ENCODE peak calls at places on chromosomes 16 and 17, in six cellular contexts. F, H, E, B, O and A are unnamed samples.

GRCh38 chr17:6526362-6527152 is 29.8 kb downstream of the PITPNM3 start:
- DNase-seq in F (no peak), H (no peak), E (peak), B (no peak), O (no peak), A (no peak)

GRCh38 chr17:2449486-2449885 is 48.6 kb upstream of the MNT start:
- DNase-seq in F (no peak), H (no peak), E (peak), B (no peak), O (no peak), A (no peak)

GRCh38 chr16:72789465-72789864 is 258.5 kb downstream of the ZFHX3 start:
- DNase-seq in F (no peak), H (no peak), E (no peak), B (no peak), O (no peak), A (no peak)

GRCh38 chr16:57604177-57604576 is 24.3 kb upstream of the ADGRG1 start:
- DNase-seq in F (peak), H (no peak), E (no peak), B (no peak), O (no peak), A (no peak)

GRCh38 chr17:58344047-58344790 is 7.8 kb downstream of the SUPT4H1 start:
- DNase-seq in F (no peak), H (no peak), E (no peak), B (peak), O (no peak), A (no peak)

GRCh38 chr16:58032710-58033293 is 7.2 kb downstream of the MMP15 start:
- DNase-seq in F (peak), H (no peak), E (peak), B (no peak), O (peak), A (no peak)

GRCh38 chr17:16215002-16215272 is 397 bp downstream of the NCOR1 start:
- DNase-seq in F (peak), H (no peak), E (peak), B (no peak), O (peak), A (no peak)

GRCh38 chr17:31392856-31393748 is 1.6 kb downstream of the RAB11FIP4 start:
- DNase-seq in F (no peak), H (no peak), E (no peak), B (no peak), O (no peak), A (no peak)

GRCh38 chr16:85372627-85373372 is 240.3 kb upstream of the GSE1 start:
- DNase-seq in F (no peak), H (no peak), E (peak), B (no peak), O (no peak), A (no peak)

GRCh38 chr16:68798398-68798797 is 44.9 kb upstream of the TANGO6 start:
- DNase-seq in F (no peak), H (no peak), E (no peak), B (no peak), O (no peak), A (no peak)

GRCh38 chr17:67441052-67441738 is 64.1 kb downstream of the PITPNC1 start:
- DNase-seq in F (no peak), H (peak), E (peak), B (peak), O (no peak), A (no peak)

GRCh38 chr16:8571061-8571596 is 19.2 kb downstream of the TMEM114 start:
- DNase-seq in F (no peak), H (no peak), E (peak), B (no peak), O (no peak), A (no peak)

GRCh38 chr17:9179602-9180001 is 158.3 kb downstream of the NTN1 start:
- DNase-seq in F (no peak), H (no peak), E (no peak), B (no peak), O (no peak), A (no peak)

GRCh38 chr17:80364091-80364691 is 50.8 kb upstream of the ENDOV start:
- DNase-seq in F (no peak), H (no peak), E (no peak), B (no peak), O (no peak), A (no peak)

GRCh38 chr16:28548306-28548802 is 5.4 kb upstream of the SGF29 start:
- DNase-seq in F (no peak), H (no peak), E (no peak), B (no peak), O (no peak), A (no peak)

GRCh38 chr17:46000292-46000691 is 1.2 kb downstream of the STH start:
- DNase-seq in F (no peak), H (no peak), E (no peak), B (no peak), O (no peak), A (no peak)

GRCh38 chr17:35801583-35802224 is 6.3 kb upstream of the MMP28 start:
- DNase-seq in F (peak), H (no peak), E (peak), B (no peak), O (no peak), A (no peak)

GRCh38 chr17:19703776-19704371 is 12.5 kb downstream of the SLC47A2 start:
- DNase-seq in F (no peak), H (no peak), E (no peak), B (no peak), O (no peak), A (no peak)

GRCh38 chr17:7867881-7868329 is 10.1 kb downstream of the CYB5D1 start:
- DNase-seq in F (no peak), H (no peak), E (no peak), B (no peak), O (no peak), A (no peak)

GRCh38 chr17:5592382-5592781 is 8.1 kb upstream of the NLRP1 start:
- DNase-seq in F (no peak), H (peak), E (peak), B (no peak), O (no peak), A (no peak)

GRCh38 chr16:28596840-28597691 is at the start of gene SULT1A2:
- DNase-seq in F (peak), H (no peak), E (peak), B (no peak), O (no peak), A (peak)

GRCh38 chr17:50039058-50039457 is 16.9 kb upstream of the ITGA3 start:
- DNase-seq in F (no peak), H (no peak), E (no peak), B (no peak), O (no peak), A (no peak)

GRCh38 chr17:15422392-15422957 is 44.9 kb downstream of the CDRT4 start:
- DNase-seq in F (no peak), H (no peak), E (no peak), B (no peak), O (no peak), A (no peak)

GRCh38 chr17:42179911-42180410 is 981 bp downstream of the KCNH4 start:
- DNase-seq in F (peak), H (no peak), E (peak), B (no peak), O (peak), A (no peak)

GRCh38 chr16:48282636-48283263 is 35.4 kb upstream of the ABCC11 start:
- DNase-seq in F (no peak), H (no peak), E (peak), B (no peak), O (no peak), A (no peak)

GRCh38 chr16:29873319-29873718 is 10.3 kb upstream of the CDIPT start:
- DNase-seq in F (no peak), H (no peak), E (no peak), B (no peak), O (no peak), A (no peak)

GRCh38 chr16:21598676-21599157 is 660 bp upstream of the METTL9 start:
- DNase-seq in F (no peak), H (no peak), E (no peak), B (no peak), O (no peak), A (no peak)

GRCh38 chr17:17021194-17021863 is 20.9 kb upstream of the MPRIP start:
- DNase-seq in F (peak), H (no peak), E (peak), B (no peak), O (no peak), A (no peak)

GRCh38 chr17:76528528-76529223 is 8.8 kb downstream of the CYGB start:
- DNase-seq in F (no peak), H (no peak), E (peak), B (no peak), O (no peak), A (no peak)

GRCh38 chr17:58092101-58092796 is 9.0 kb downstream of the DYNLL2 start:
- DNase-seq in F (no peak), H (no peak), E (no peak), B (no peak), O (no peak), A (no peak)

GRCh38 chr16:3012246-3012645 is 477 bp upstream of the CLDN9 start:
- DNase-seq in F (no peak), H (no peak), E (no peak), B (no peak), O (no peak), A (no peak)

GRCh38 chr17:31068291-31068690 is 26.5 kb upstream of the NF1 start:
- DNase-seq in F (peak), H (no peak), E (peak), B (peak), O (peak), A (no peak)

GRCh38 chr17:78985395-78985794 is 5.7 kb upstream of the LGALS3BP start:
- DNase-seq in F (no peak), H (no peak), E (no peak), B (no peak), O (no peak), A (no peak)

GRCh38 chr17:82884341-82884871 is 44.6 kb upstream of the ZNF750 start:
- DNase-seq in F (no peak), H (no peak), E (peak), B (no peak), O (no peak), A (no peak)

GRCh38 chr16:626787-627457 is 3.9 kb upstream of the WFIKKN1 start:
- DNase-seq in F (no peak), H (peak), E (peak), B (no peak), O (no peak), A (peak)

GRCh38 chr17:10730956-10731879 is 1.4 kb upstream of the TMEM220 start:
- DNase-seq in F (no peak), H (no peak), E (no peak), B (no peak), O (no peak), A (no peak)

GRCh38 chr17:44386182-44386525 is 3.3 kb downstream of the ITGA2B start:
- DNase-seq in F (no peak), H (no peak), E (no peak), B (no peak), O (no peak), A (no peak)

GRCh38 chr16:86619263-86619935 is 41.0 kb downstream of the FOXL1 start:
- DNase-seq in F (no peak), H (no peak), E (no peak), B (no peak), O (no peak), A (no peak)